ENCODE peak calls at places on chromosomes 13 and 19, in four cellular contexts. Q is K562, H is stomach, L is upper lobe of left lung. O is an unnamed sample.

GRCh38 chr19:14505488-14506239 is 9.7 kb upstream of the GIPC1 start:
- DNase-seq in Q (peak; percentile 83), H (peak; percentile 69), L (peak; percentile 89), O (no peak)

GRCh38 chr19:49988433-49988832 is 27.5 kb upstream of the SIGLEC11 start:
- DNase-seq in Q (no peak), H (no peak), L (no peak), O (no peak)

GRCh38 chr13:29707876-29708543 is 112.5 kb upstream of the SLC7A1 start:
- DNase-seq in Q (peak; percentile 52), H (peak; percentile 51), L (no peak), O (no peak)

GRCh38 chr13:50732712-50733111 is 110.8 kb downstream of the DLEU7 start:
- DNase-seq in Q (no peak), H (no peak), L (no peak), O (no peak)

GRCh38 chr13:53499551-53499950 is 470.9 kb downstream of the OLFM4 start:
- DNase-seq in Q (no peak), H (no peak), L (no peak), O (no peak)

GRCh38 chr13:52447815-52448552 is 2.5 kb downstream of the VPS36 start:
- DNase-seq in Q (peak; percentile 11), H (no peak), L (no peak), O (no peak)

GRCh38 chr13:27448308-27448707 is 2.1 kb downstream of the MTIF3 start:
- DNase-seq in Q (no peak), H (no peak), L (no peak), O (no peak)

GRCh38 chr19:49019242-49019932 is 2.5 kb upstream of the LHB start:
- DNase-seq in Q (peak; percentile 91), H (peak; percentile 83), L (peak; percentile 92), O (no peak)

GRCh38 chr19:34411216-34411615 is 7.0 kb downstream of the PDCD2L start:
- DNase-seq in Q (no peak), H (no peak), L (no peak), O (no peak)

DNA sequence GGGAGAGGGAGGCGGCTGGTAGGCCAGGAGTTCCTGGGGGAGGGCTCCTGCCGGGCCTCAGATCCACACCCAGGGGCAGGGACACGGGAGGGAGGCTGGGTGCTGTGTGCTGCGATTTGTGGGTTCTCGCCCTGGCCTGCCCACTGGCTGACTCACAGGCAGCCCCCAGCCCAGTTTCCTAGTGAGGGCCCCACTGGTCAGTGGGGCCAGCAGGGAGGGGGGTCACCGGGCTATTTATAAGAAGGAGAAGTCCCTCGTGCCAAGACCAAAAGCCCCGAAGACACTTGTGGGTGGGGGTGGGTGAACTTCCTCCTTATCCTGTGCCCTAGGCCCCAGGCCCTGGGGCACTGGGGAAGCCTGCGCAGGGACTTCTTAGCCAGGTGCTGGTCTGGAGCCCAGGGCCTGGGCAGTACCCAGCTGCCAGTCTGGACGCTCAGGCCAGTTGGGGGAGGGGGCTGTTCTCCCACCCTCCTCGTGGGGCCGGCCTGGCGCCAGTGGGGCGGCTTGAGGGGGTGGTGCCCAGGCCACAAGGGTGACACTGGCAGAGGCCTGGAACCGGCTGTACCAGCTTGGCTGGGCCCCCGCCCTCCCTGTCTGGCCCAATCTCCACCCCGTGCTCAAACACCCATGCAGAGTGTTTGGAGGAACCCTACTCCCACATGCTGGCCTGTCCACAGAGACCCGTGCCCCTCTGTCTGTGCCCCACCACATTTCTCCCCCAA is 5.0 kb upstream of the JUNB start:
- DNase-seq in Q (no peak), H (peak; percentile 95), L (peak; percentile 94), O (peak; percentile 83)
- TF ChIP-seq POLR2AphosphoS5 in Q (no peak), H (peak; percentile 69), L (peak; percentile 39), O (no peak)

GRCh38 chr13:21242236-21242635 is 65.8 kb downstream of the MRPL57 start:
- DNase-seq in Q (no peak), H (no peak), L (no peak), O (no peak)
- TF ChIP-seq CTCF in Q (no peak), H (no peak), L (no peak), O (no peak)

DNA sequence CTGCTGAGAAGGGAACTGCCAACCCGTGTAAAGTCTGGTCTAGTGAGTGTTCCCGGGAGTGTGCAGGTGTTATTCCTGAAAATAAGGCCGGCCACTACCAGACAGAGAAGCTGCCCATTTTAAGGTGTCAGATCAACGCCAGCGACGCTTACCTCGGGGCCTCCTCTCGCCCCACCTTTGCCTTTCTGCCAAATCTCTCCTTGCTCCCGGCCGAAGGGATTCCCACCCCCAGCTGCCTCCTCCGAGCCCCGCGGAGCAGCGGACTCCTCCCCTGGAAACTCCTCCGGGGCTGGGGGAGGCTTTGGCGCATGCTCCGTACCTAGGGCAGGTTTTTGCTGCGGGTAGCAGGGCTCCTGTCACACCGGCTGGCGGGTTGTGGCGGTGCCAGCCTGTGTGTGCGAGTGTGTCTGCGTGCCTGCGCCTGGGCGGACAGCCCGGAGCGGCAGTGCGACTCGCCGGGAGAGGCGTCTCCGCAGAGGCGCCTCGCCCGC is at the start of gene HS6ST3:
- DNase-seq in Q (no peak), H (peak; percentile 73), L (peak; percentile 79), O (no peak)
- TF ChIP-seq POLR2AphosphoS5 in Q (no peak), H (no peak), L (no peak), O (no peak)

DNA sequence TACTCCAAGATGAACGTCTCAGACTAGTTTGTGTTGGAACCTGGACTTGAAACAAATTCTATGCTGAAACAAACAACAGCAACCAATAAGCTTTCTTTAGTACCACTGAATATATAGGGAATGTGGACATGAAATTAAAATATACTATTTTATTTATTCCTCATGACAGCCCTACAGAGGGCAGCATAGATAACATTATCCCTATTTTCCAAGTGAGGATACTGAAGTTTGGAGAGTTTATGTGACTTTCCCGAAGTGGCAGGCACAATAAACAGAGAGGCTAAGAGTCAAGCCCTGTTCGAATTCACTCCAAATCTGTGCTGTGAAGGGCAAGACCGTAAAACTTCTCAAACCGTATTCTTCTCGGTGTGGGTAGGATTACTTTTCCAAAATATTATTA is 509.9 kb upstream of the GPC6 start:
- DNase-seq in Q (no peak), H (no peak), L (no peak), O (no peak)
- TF ChIP-seq CTCF in Q (no peak), H (no peak), L (no peak), O (peak; percentile 23)

GRCh38 chr19:17226002-17226933 is at the start of gene OCEL1:
- DNase-seq in Q (peak; percentile 99), H (peak; percentile 99), L (peak; percentile 98), O (peak; percentile 100)
- TF ChIP-seq POLR2AphosphoS5 in Q (peak; percentile 51), H (peak; percentile 32), L (peak; percentile 76), O (peak; percentile 88)

GRCh38 chr19:39483141-39483540 is 2.5 kb downstream of the TIMM50 start:
- DNase-seq in Q (no peak), H (no peak), L (no peak), O (no peak)

GRCh38 chr19:39481676-39482075 is 1.0 kb downstream of the TIMM50 start:
- DNase-seq in Q (peak; percentile 54), H (no peak), L (no peak), O (no peak)

GRCh38 chr19:39479916-39480315 is 722 bp upstream of the TIMM50 start:
- DNase-seq in Q (peak; percentile 31), H (no peak), L (no peak), O (no peak)

GRCh38 chr19:39481229-39481545 is 549 bp downstream of the TIMM50 start:
- DNase-seq in Q (no peak), H (no peak), L (no peak), O (no peak)

DNA sequence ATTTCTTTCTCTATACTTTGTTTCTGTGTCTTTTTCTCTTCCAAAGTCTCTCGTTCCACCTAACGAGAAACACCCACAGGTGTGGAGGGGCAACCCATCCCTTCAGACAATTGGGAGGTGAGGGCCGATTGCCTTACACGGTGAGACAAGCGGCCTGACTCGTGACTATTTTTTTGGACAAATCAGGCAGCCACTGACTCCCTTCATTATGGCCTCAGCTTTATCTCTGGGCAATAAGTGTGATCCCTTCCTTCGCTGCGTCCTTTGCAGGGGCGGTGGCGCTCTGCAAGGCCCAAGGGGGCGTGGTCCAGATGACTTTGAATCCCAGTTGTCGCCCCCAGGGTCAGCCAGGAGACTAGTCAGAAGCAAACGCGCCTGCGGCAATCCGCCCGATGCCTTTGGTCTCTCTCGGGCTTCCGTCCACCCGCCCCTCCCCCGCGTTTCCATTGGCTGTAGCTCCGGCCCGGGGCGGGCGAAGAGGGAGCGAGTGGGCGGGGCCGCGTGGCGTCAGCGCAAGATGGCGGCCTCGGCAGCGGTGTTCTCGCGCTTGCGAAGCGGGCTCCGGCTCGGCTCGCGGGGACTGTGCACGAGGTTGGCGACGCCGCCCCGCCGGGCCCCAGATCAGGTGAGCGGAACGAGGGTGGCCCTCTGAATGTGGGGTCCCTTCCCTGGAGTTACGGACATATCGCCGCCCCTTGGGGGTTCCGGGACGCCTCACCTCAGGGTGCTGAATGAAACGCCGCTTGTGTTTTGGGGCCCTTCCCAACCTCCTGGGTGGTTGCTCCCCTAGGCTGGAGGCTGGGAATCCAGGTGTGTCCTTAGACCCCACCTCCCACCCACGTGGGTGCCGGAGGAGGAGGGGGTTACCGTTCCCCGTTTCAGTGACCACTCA is at the start of gene TIMM50:
- DNase-seq in Q (peak; percentile 100), H (peak; percentile 97), L (peak; percentile 99), O (peak; percentile 97)
- TF ChIP-seq CTCF in Q (peak; percentile 32), H (peak; percentile 7), L (no peak), O (no peak)

O was measured in sigmoid colon.